ENCODE peak calls at places on chromosomes 2 and 18, in five cellular contexts. K is MM.1S, A is breast epithelium, J is RWPE2, G is cardiac muscle cell. P is an unnamed sample.
A peak's percentile ranks its signal among the peaks of the same experiment; 100 is the strongest.

GRCh38 chr18:74115046-74115445 is 32.6 kb downstream of the FBXO15 start:
- DNase-seq in J (no peak), G (no peak), A (no peak), K (no peak), P (no peak)

GRCh38 chr2:208573559-208573958 is 167.0 kb downstream of the PTH2R start:
- DNase-seq in G (peak; percentile 12), K (no peak), A (no peak), J (no peak), P (no peak)

GRCh38 chr2:19009510-19009909 is 348.9 kb downstream of the OSR1 start:
- DNase-seq in A (no peak), G (no peak), J (no peak), K (no peak), P (no peak)

GRCh38 chr2:188243381-188243780 is 48.3 kb upstream of the GULP1 start:
- DNase-seq in K (no peak), A (no peak), G (no peak), J (no peak), P (no peak)

GRCh38 chr18:2823966-2824365 is 22.8 kb upstream of the EMILIN2 start:
- DNase-seq in G (no peak), J (no peak), A (no peak), K (no peak), P (no peak)

GRCh38 chr2:29159125-29159524 is 43.9 kb downstream of the CLIP4 start:
- DNase-seq in G (no peak), A (no peak), K (no peak), J (no peak), P (no peak)

GRCh38 chr2:6254446-6254845 is 562.3 kb downstream of the SOX11 start:
- DNase-seq in K (no peak), G (no peak), A (no peak), J (no peak), P (no peak)

GRCh38 chr2:158732573-158733429 is 62.3 kb upstream of the DAPL1 start:
- DNase-seq in G (no peak), K (no peak), A (no peak), J (no peak), P (no peak)

GRCh38 chr2:22582107-22582506 is 802.9 kb upstream of the KLHL29 start:
- DNase-seq in K (no peak), A (no peak), G (no peak), J (no peak), P (no peak)

GRCh38 chr2:150211164-150211631 is 276.3 kb downstream of the RND3 start:
- DNase-seq in K (no peak), J (no peak), G (no peak), A (no peak), P (no peak)

GRCh38 chr2:88170472-88170892 is 336 bp downstream of the THNSL2 start:
- DNase-seq in J (no peak), A (no peak), G (no peak), K (no peak), P (peak; percentile 41)

GRCh38 chr2:69297216-69297615 is 89.8 kb downstream of the GFPT1 start:
- DNase-seq in J (no peak), A (no peak), K (no peak), G (no peak), P (no peak)

GRCh38 chr2:37020887-37021796 is 54.8 kb upstream of the STRN start:
- DNase-seq in G (no peak), A (no peak), J (no peak), K (no peak), P (no peak)

DNA sequence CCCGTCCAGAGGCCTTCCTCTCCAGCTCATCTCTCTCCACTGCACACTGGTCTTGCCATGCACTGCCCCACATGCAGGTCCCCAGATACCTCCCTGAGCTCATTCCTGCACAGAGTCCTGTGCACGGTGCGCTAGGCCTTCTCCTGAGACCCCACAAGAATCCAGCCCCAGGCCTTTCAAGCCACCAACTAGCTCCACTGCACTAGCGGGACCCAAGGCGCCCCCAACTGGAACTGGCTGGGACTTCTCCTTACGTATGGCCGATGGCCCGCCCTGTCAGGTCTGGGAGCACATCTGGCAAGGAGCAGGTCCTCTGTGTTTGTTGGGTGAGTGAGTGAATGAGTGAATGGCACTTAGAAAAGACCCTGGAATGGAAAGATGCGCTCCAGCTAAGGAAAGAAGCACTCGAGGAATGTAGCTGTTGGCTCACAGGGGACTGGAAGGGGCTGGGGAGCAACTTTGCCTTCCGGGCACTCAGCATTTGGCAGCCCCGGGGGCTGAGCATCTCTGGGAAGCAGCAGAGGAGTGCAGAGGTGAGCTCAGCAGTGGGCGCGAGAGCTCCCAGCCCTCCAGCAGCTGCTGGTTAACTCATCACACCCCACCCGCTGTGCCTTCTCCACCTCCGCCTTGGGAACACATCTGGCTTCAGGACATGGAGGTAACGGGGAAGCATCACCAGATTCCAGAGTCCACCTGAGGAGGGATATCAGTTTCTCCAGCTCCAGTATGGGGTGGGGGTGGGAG is 223.1 kb downstream of the GLI2 start:
- DNase-seq in A (no peak), G (no peak), J (no peak), K (no peak), P (peak; percentile 66)
- TF ChIP-seq CTCF in A (no peak), G (peak; percentile 41), J (no peak), K (no peak), P (peak; percentile 33)

GRCh38 chr18:23572570-23572969 is 13.7 kb downstream of the NPC1 start:
- DNase-seq in K (no peak), G (no peak), J (no peak), A (no peak), P (no peak)

GRCh38 chr18:23575309-23575651 is 11.0 kb downstream of the NPC1 start:
- DNase-seq in A (no peak), J (no peak), G (no peak), K (no peak), P (no peak)

GRCh38 chr18:23573020-23573419 is 13.3 kb downstream of the NPC1 start:
- DNase-seq in K (no peak), G (no peak), J (no peak), A (no peak), P (no peak)

GRCh38 chr18:23573948-23574431 is 12.3 kb downstream of the NPC1 start:
- DNase-seq in K (peak; percentile 12), J (no peak), G (no peak), A (no peak), P (no peak)

GRCh38 chr18:23574611-23575308 is 11.5 kb downstream of the NPC1 start:
- DNase-seq in A (no peak), G (peak; percentile 48), J (no peak), K (no peak), P (no peak)
- TF ChIP-seq CTCF in A (no peak), G (no peak), J (no peak), K (no peak), P (no peak)

GRCh38 chr2:231547315-231548110 is 17.3 kb upstream of the NMUR1 start:
- DNase-seq in J (no peak), K (no peak), A (no peak), G (no peak), P (no peak)

GRCh38 chr2:231545105-231545902 is 15.1 kb upstream of the NMUR1 start:
- DNase-seq in J (no peak), A (no peak), G (no peak), K (peak; percentile 91), P (no peak)

GRCh38 chr2:231540017-231540416 is 9.8 kb upstream of the NMUR1 start:
- DNase-seq in G (no peak), K (no peak), A (no peak), J (no peak), P (no peak)

GRCh38 chr2:231546014-231546413 is 15.8 kb upstream of the NMUR1 start:
- DNase-seq in A (no peak), G (no peak), J (no peak), K (no peak), P (no peak)

GRCh38 chr2:231541605-231542509 is 11.6 kb upstream of the NMUR1 start:
- DNase-seq in G (no peak), K (no peak), A (no peak), J (no peak), P (peak; percentile 47)
- TF ChIP-seq CTCF in G (peak; percentile 30), K (peak; percentile 8), A (no peak), J (no peak), P (no peak)

DNA sequence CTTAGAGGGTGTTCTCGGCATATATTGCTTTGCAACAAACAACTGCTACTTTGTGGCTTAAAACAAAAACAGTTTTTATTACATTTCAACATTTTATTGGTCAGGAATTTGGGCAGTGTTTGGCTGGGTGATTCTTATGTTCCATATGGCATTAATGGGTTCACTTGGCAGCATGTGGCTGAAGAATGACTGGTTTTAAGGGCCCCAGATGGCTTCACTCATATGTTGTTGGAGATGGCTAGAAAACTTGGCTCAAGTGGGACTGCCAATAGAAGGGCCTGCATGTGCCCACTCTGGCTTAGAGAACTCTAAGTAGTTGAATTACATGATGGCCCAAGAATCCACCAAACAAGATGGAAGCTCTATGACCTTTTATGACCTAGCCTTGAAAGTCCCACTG is 86.1 kb downstream of the FASTKD2 start:
- DNase-seq in A (no peak), K (no peak), G (no peak), J (no peak), P (no peak)
- TF ChIP-seq CTCF in A (no peak), K (no peak), G (no peak), J (no peak), P (no peak)

GRCh38 chr2:11583203-11583752 is 49.4 kb downstream of the GREB1 start:
- DNase-seq in G (no peak), K (no peak), A (no peak), J (no peak), P (no peak)

GRCh38 chr2:11584530-11585056 is 50.7 kb downstream of the GREB1 start:
- DNase-seq in A (no peak), G (no peak), J (no peak), K (no peak), P (no peak)

GRCh38 chr2:11585071-11585470 is 51.2 kb downstream of the GREB1 start:
- DNase-seq in A (no peak), G (no peak), K (no peak), J (no peak), P (no peak)

GRCh38 chr2:11582526-11583202 is 48.8 kb downstream of the GREB1 start:
- DNase-seq in J (no peak), G (peak; percentile 72), K (peak; percentile 65), A (peak; percentile 80), P (peak; percentile 88)

DNA sequence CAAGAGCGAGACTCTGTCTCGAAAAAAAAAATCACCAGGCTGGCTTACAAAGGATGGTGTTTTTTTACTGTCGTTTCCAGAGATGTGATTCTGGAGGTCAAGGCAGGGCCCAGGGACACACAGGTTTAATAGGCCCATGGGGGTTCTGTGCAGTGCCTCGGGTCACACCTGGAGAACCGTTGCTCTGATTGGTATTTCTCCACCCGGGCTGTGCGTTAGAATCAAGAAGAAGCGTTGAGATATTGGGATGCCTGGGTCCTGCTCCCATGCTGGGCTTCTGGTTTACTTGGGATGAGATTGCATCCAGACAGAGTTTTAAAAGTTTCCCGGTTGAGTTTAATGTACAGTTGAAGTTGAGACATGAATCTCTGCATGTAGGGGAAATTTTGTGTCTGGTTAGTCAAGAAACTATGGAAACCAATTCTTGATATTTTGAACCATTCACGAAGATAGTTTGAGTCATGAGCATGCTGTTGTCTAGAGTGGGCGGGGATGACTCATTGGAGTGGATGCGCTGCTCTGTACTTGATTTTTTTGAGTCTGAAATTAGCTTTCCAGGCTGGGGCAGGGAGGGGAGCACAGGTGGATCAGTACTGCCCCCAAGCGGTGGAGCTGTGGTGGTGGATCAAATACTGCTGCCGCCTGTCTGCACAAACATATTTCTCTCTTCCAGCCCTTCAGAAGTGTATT is 50.1 kb downstream of the GREB1 start:
- DNase-seq in A (peak; percentile 73), G (peak; percentile 78), J (peak; percentile 82), K (peak; percentile 60), P (peak; percentile 83)
- TF ChIP-seq CTCF in A (peak; percentile 76), G (peak; percentile 91), J (peak; percentile 94), K (peak; percentile 92), P (peak; percentile 87)

DNA sequence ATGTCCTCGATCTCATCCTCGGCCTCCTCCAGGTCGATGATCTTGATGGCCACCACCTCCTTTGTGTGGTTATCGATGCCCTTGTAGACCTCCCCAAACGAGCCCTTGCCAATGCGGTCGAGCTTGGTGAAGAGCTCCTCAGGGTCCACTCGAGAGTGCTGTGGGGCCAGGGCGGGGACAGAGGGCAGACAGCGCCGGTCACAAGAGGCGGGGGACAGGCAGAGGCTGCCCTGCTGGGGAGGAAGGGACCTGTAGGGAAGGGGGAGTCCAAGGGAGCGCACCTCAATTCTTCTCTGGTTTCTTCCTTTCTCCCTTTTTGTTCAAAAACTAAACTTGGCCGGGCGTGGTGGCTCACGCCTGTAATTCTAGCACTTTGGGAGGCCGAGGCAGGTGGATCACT is 6.8 kb downstream of the STK25 start:
- DNase-seq in G (no peak), A (no peak), K (no peak), J (no peak), P (no peak)
- TF ChIP-seq CTCF in G (no peak), A (no peak), K (no peak), J (no peak), P (no peak)